ENCODE peak calls at places on chromosomes 5 and 9, in five cellular contexts. One of them, this sample, is unnamed.

GRCh38 chr5:78519198-78519941 is 129.2 kb downstream of the LHFPL2 start:
- DNase-seq in prostate gland: no peak
- DNase-seq in cardiac fibroblast: no peak
- DNase-seq in PC-9: no peak
- DNase-seq in endothelial cell: no peak
- DNase-seq in this sample: no peak

GRCh38 chr5:136769093-136769492 is 403.7 kb upstream of the TRPC7 start:
- DNase-seq in prostate gland: no peak
- DNase-seq in cardiac fibroblast: no peak
- DNase-seq in PC-9: no peak
- DNase-seq in endothelial cell: no peak
- DNase-seq in this sample: no peak

GRCh38 chr5:55427157-55427556 is 107.6 kb downstream of the PLPP1 start:
- DNase-seq in prostate gland: no peak
- DNase-seq in cardiac fibroblast: peak
- DNase-seq in PC-9: no peak
- DNase-seq in endothelial cell: no peak
- DNase-seq in this sample: no peak

GRCh38 chr5:169426674-169427250 is 125.8 kb upstream of the SLIT3 start:
- DNase-seq in prostate gland: no peak
- DNase-seq in cardiac fibroblast: no peak
- DNase-seq in PC-9: no peak
- DNase-seq in endothelial cell: no peak
- DNase-seq in this sample: no peak

GRCh38 chr5:1465966-1466471 is 20.8 kb upstream of the SLC6A3 start:
- DNase-seq in prostate gland: no peak
- DNase-seq in cardiac fibroblast: no peak
- DNase-seq in PC-9: no peak
- DNase-seq in endothelial cell: no peak
- DNase-seq in this sample: no peak

GRCh38 chr5:160439205-160439600 is 17.5 kb downstream of the PTTG1 start:
- DNase-seq in prostate gland: peak
- DNase-seq in cardiac fibroblast: peak
- DNase-seq in PC-9: peak
- DNase-seq in endothelial cell: peak
- DNase-seq in this sample: peak

GRCh38 chr5:41193462-41194166 is 19.7 kb downstream of the C6 start:
- DNase-seq in prostate gland: peak
- DNase-seq in cardiac fibroblast: peak
- DNase-seq in PC-9: peak
- DNase-seq in endothelial cell: no peak
- DNase-seq in this sample: no peak

GRCh38 chr5:177473461-177473991 is at the start of gene DBN1:
- DNase-seq in prostate gland: no peak
- DNase-seq in cardiac fibroblast: peak
- DNase-seq in PC-9: no peak
- DNase-seq in endothelial cell: peak
- DNase-seq in this sample: peak

GRCh38 chr9:93893899-93894690 is 61.1 kb downstream of the BARX1 start:
- DNase-seq in prostate gland: no peak
- DNase-seq in cardiac fibroblast: no peak
- DNase-seq in PC-9: no peak
- DNase-seq in endothelial cell: no peak
- DNase-seq in this sample: peak

GRCh38 chr5:50535393-50535792 is 94.3 kb upstream of the EMB start:
- DNase-seq in prostate gland: no peak
- DNase-seq in cardiac fibroblast: no peak
- DNase-seq in PC-9: no peak
- DNase-seq in endothelial cell: no peak
- DNase-seq in this sample: no peak

GRCh38 chr9:20512106-20512505 is 110.2 kb downstream of the MLLT3 start:
- DNase-seq in prostate gland: no peak
- DNase-seq in cardiac fibroblast: peak
- DNase-seq in PC-9: peak
- DNase-seq in endothelial cell: no peak
- DNase-seq in this sample: no peak

GRCh38 chr5:133926960-133927615 is 41.3 kb downstream of the C5orf15 start:
- DNase-seq in prostate gland: no peak
- DNase-seq in cardiac fibroblast: no peak
- DNase-seq in PC-9: no peak
- DNase-seq in endothelial cell: no peak
- DNase-seq in this sample: no peak

GRCh38 chr9:131370638-131371037 is 23.2 kb upstream of the PRRC2B start:
- DNase-seq in prostate gland: no peak
- DNase-seq in cardiac fibroblast: no peak
- DNase-seq in PC-9: no peak
- DNase-seq in endothelial cell: no peak
- DNase-seq in this sample: no peak

GRCh38 chr5:102826629-102827028 is 71.5 kb downstream of the PAM start:
- DNase-seq in prostate gland: no peak
- DNase-seq in cardiac fibroblast: no peak
- DNase-seq in PC-9: no peak
- DNase-seq in endothelial cell: no peak
- DNase-seq in this sample: no peak

GRCh38 chr5:143220748-143221211 is 182.7 kb downstream of the NR3C1 start:
- DNase-seq in prostate gland: no peak
- DNase-seq in cardiac fibroblast: no peak
- DNase-seq in PC-9: no peak
- DNase-seq in endothelial cell: no peak
- DNase-seq in this sample: no peak

GRCh38 chr9:93093449-93094293 is 2.3 kb upstream of the CARD19 start:
- DNase-seq in prostate gland: no peak
- DNase-seq in cardiac fibroblast: no peak
- DNase-seq in PC-9: no peak
- DNase-seq in endothelial cell: no peak
- DNase-seq in this sample: no peak

GRCh38 chr9:127634698-127635097 is 22.6 kb downstream of the STXBP1 start:
- DNase-seq in prostate gland: no peak
- DNase-seq in cardiac fibroblast: no peak
- DNase-seq in PC-9: no peak
- DNase-seq in endothelial cell: no peak
- DNase-seq in this sample: no peak

GRCh38 chr5:132525299-132525724 is 18.0 kb downstream of the IL5 start:
- DNase-seq in prostate gland: no peak
- DNase-seq in cardiac fibroblast: no peak
- DNase-seq in PC-9: no peak
- DNase-seq in endothelial cell: no peak
- DNase-seq in this sample: no peak

GRCh38 chr9:118362123-118362522 is 657.9 kb downstream of the TLR4 start:
- DNase-seq in prostate gland: no peak
- DNase-seq in cardiac fibroblast: peak
- DNase-seq in PC-9: no peak
- DNase-seq in endothelial cell: no peak
- DNase-seq in this sample: no peak

GRCh38 chr9:104429147-104429546 is 74.9 kb upstream of the OR13F1 start:
- DNase-seq in prostate gland: no peak
- DNase-seq in cardiac fibroblast: no peak
- DNase-seq in PC-9: no peak
- DNase-seq in endothelial cell: no peak
- DNase-seq in this sample: no peak

GRCh38 chr5:13745508-13745907 is 199.0 kb downstream of the DNAH5 start:
- DNase-seq in prostate gland: no peak
- DNase-seq in cardiac fibroblast: peak
- DNase-seq in PC-9: no peak
- DNase-seq in endothelial cell: no peak
- DNase-seq in this sample: no peak

GRCh38 chr5:166509085-166509484 is 1782.4 kb upstream of the WWC1 start:
- DNase-seq in prostate gland: no peak
- DNase-seq in cardiac fibroblast: peak
- DNase-seq in PC-9: no peak
- DNase-seq in endothelial cell: peak
- DNase-seq in this sample: peak

GRCh38 chr9:79682076-79682736 is 110.4 kb downstream of the TLE4 start:
- DNase-seq in prostate gland: no peak
- DNase-seq in cardiac fibroblast: peak
- DNase-seq in PC-9: no peak
- DNase-seq in endothelial cell: peak
- DNase-seq in this sample: no peak

GRCh38 chr9:99870126-99870525 is 36.3 kb upstream of the STX17 start:
- DNase-seq in prostate gland: no peak
- DNase-seq in cardiac fibroblast: peak
- DNase-seq in PC-9: no peak
- DNase-seq in endothelial cell: no peak
- DNase-seq in this sample: no peak

GRCh38 chr9:83538172-83538889 is at the start of gene FRMD3:
- DNase-seq in prostate gland: peak
- DNase-seq in cardiac fibroblast: peak
- DNase-seq in PC-9: peak
- DNase-seq in endothelial cell: peak
- DNase-seq in this sample: peak
- TF ChIP-seq CTCF in prostate gland: peak
- TF ChIP-seq CTCF in cardiac fibroblast: peak
- TF ChIP-seq CTCF in PC-9: peak
- TF ChIP-seq CTCF in endothelial cell: peak
- TF ChIP-seq CTCF in this sample: peak

GRCh38 chr5:65577141-65577540 is 14.0 kb downstream of the PPWD1 start:
- DNase-seq in prostate gland: no peak
- DNase-seq in cardiac fibroblast: no peak
- DNase-seq in PC-9: no peak
- DNase-seq in endothelial cell: no peak
- DNase-seq in this sample: no peak
- TF ChIP-seq CTCF in prostate gland: no peak
- TF ChIP-seq CTCF in cardiac fibroblast: no peak
- TF ChIP-seq CTCF in PC-9: no peak
- TF ChIP-seq CTCF in endothelial cell: no peak
- TF ChIP-seq CTCF in this sample: no peak

GRCh38 chr5:179795863-179796833 is 2.4 kb downstream of the LTC4S start:
- DNase-seq in prostate gland: peak
- DNase-seq in cardiac fibroblast: peak
- DNase-seq in PC-9: peak
- DNase-seq in endothelial cell: peak
- DNase-seq in this sample: peak
- TF ChIP-seq CTCF in prostate gland: peak
- TF ChIP-seq CTCF in cardiac fibroblast: peak
- TF ChIP-seq CTCF in PC-9: peak
- TF ChIP-seq CTCF in endothelial cell: peak
- TF ChIP-seq CTCF in this sample: peak

GRCh38 chr9:108876425-108876824 is 14.4 kb downstream of the ACTL7A start:
- DNase-seq in prostate gland: no peak
- DNase-seq in cardiac fibroblast: no peak
- DNase-seq in PC-9: no peak
- DNase-seq in endothelial cell: no peak
- DNase-seq in this sample: no peak
- TF ChIP-seq CTCF in prostate gland: no peak
- TF ChIP-seq CTCF in cardiac fibroblast: no peak
- TF ChIP-seq CTCF in PC-9: no peak
- TF ChIP-seq CTCF in endothelial cell: no peak
- TF ChIP-seq CTCF in this sample: no peak

DNA sequence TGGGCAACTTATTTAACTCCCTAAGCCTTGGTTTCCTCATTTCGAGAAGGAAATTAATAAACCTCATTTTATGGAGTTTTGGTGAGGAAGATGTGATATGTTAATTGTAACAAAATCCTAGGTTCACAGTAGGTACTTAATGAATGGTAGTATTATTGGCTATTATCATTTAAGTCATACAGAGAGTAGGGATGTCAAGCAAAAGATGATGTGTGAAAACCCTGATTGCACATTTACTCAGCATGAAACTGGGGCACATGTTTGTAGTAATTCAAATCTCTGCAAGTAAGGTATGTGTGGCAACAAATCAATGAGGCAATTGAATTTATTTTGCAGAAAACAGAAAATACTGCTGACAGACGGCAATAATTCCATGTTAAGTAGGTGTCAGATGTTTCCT is 127.3 kb downstream of the CSNK1G3 start:
- DNase-seq in prostate gland: no peak
- DNase-seq in cardiac fibroblast: no peak
- DNase-seq in PC-9: no peak
- DNase-seq in endothelial cell: no peak
- DNase-seq in this sample: no peak
- TF ChIP-seq CTCF in prostate gland: no peak
- TF ChIP-seq CTCF in cardiac fibroblast: no peak
- TF ChIP-seq CTCF in PC-9: no peak
- TF ChIP-seq CTCF in endothelial cell: no peak
- TF ChIP-seq CTCF in this sample: no peak

DNA sequence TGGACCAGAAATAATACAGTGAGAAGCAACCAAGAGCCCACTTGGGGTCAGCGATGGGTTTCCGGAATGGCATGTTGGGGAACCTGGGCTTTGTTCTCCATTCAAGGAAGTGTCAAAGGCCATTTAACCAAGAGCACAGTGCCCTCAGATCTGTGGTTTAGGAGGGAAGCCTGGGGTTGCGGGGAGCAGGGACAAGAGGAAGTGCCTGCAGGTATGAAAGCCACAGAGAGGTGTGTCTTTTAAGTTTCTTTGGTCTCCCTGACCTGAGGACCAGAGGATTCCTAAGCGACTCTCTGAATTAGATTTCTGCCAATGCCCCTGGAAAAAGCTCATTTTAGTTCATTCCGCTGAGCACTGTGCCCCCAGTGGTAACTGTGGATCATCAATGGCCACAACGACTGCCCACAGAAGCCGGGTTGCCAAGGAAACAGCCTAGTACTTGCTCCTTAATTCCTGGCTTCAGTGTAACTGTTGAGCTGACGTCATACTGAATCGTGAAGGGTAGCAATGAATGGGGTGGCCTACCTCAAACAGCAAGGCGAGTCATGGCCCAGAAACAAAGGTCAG is 107.3 kb upstream of the SPIN1 start:
- DNase-seq in prostate gland: no peak
- DNase-seq in cardiac fibroblast: peak
- DNase-seq in PC-9: peak
- DNase-seq in endothelial cell: peak
- DNase-seq in this sample: no peak
- TF ChIP-seq CTCF in prostate gland: no peak
- TF ChIP-seq CTCF in cardiac fibroblast: no peak
- TF ChIP-seq CTCF in PC-9: peak
- TF ChIP-seq CTCF in endothelial cell: no peak
- TF ChIP-seq CTCF in this sample: no peak

GRCh38 chr5:116273458-116274242 is 188.8 kb downstream of the COMMD10 start:
- DNase-seq in prostate gland: no peak
- DNase-seq in cardiac fibroblast: peak
- DNase-seq in PC-9: no peak
- DNase-seq in endothelial cell: no peak
- DNase-seq in this sample: no peak

GRCh38 chr5:116274251-116274650 is 189.4 kb downstream of the COMMD10 start:
- DNase-seq in prostate gland: no peak
- DNase-seq in cardiac fibroblast: no peak
- DNase-seq in PC-9: no peak
- DNase-seq in endothelial cell: no peak
- DNase-seq in this sample: no peak

GRCh38 chr5:116271432-116271831 is 186.6 kb downstream of the COMMD10 start:
- DNase-seq in prostate gland: no peak
- DNase-seq in cardiac fibroblast: peak
- DNase-seq in PC-9: no peak
- DNase-seq in endothelial cell: no peak
- DNase-seq in this sample: no peak

GRCh38 chr5:116275282-116275681 is 190.5 kb downstream of the COMMD10 start:
- DNase-seq in prostate gland: no peak
- DNase-seq in cardiac fibroblast: no peak
- DNase-seq in PC-9: no peak
- DNase-seq in endothelial cell: no peak
- DNase-seq in this sample: no peak

GRCh38 chr5:116272281-116272941 is 187.6 kb downstream of the COMMD10 start:
- DNase-seq in prostate gland: no peak
- DNase-seq in cardiac fibroblast: peak
- DNase-seq in PC-9: no peak
- DNase-seq in endothelial cell: no peak
- DNase-seq in this sample: no peak
- TF ChIP-seq CTCF in prostate gland: no peak
- TF ChIP-seq CTCF in cardiac fibroblast: peak
- TF ChIP-seq CTCF in PC-9: no peak
- TF ChIP-seq CTCF in endothelial cell: no peak
- TF ChIP-seq CTCF in this sample: no peak

This sample was measured in progenitor cell of endocrine pancreas.